ENCODE peak calls at places on chromosomes 3 and 15, in seven cellular contexts. B, Q, N, I, K, Y and L are unnamed samples.
A peak's percentile ranks its signal among the peaks of the same experiment; 100 is the strongest.

GRCh38 chr3:187208159-187208558 is 10.9 kb downstream of the RTP1 start:
- DNase-seq in B (no peak), Q (no peak), N (no peak), I (no peak), K (no peak), Y (peak; percentile 70), L (no peak)

GRCh38 chr3:128649264-128649663 is 1.4 kb downstream of the RPN1 start:
- DNase-seq in B (no peak), Q (no peak), N (no peak), I (peak; percentile 7), K (peak; percentile 5), Y (no peak), L (no peak)

GRCh38 chr3:83882701-83883100 is 1076.1 kb upstream of the CADM2 start:
- DNase-seq in B (no peak), Q (no peak), N (no peak), I (no peak), K (no peak), Y (no peak), L (no peak)

GRCh38 chr3:146702237-146702636 is 97.1 kb upstream of the PLSCR5 start:
- DNase-seq in B (no peak), Q (no peak), N (no peak), I (no peak), K (no peak), Y (no peak), L (no peak)

GRCh38 chr3:77038468-77038927 is 1.4 kb upstream of the ROBO2 start:
- DNase-seq in B (peak; percentile 48), Q (peak; percentile 69), N (peak; percentile 77), I (peak; percentile 93), K (peak; percentile 93), Y (peak; percentile 48), L (peak; percentile 77)

GRCh38 chr3:42163622-42164244 is 72.6 kb downstream of the TRAK1 start:
- DNase-seq in B (no peak), Q (no peak), N (no peak), I (no peak), K (no peak), Y (no peak), L (no peak)

GRCh38 chr3:17579289-17580031 is 163.0 kb downstream of the TBC1D5 start:
- DNase-seq in B (no peak), Q (no peak), N (no peak), I (no peak), K (no peak), Y (peak; percentile 0), L (no peak)

GRCh38 chr15:40353697-40354096 is 2.9 kb downstream of the PHGR1 start:
- DNase-seq in B (no peak), Q (no peak), N (no peak), I (no peak), K (no peak), Y (no peak), L (no peak)

GRCh38 chr15:70027518-70027917 is 70.2 kb downstream of the TLE3 start:
- DNase-seq in B (no peak), Q (no peak), N (no peak), I (no peak), K (no peak), Y (no peak), L (no peak)
- TF ChIP-seq CTCF in B (no peak), Q (no peak), N (no peak), I (no peak), K (no peak), Y (no peak), L (no peak)

GRCh38 chr15:100665570-100665969 is 63.2 kb downstream of the ASB7 start:
- DNase-seq in B (no peak), Q (no peak), N (no peak), I (no peak), K (peak; percentile 67), Y (peak; percentile 10), L (no peak)

GRCh38 chr15:100661161-100661560 is 58.8 kb downstream of the ASB7 start:
- DNase-seq in B (no peak), Q (no peak), N (no peak), I (no peak), K (no peak), Y (no peak), L (no peak)

GRCh38 chr15:100663550-100664335 is 61.4 kb downstream of the ASB7 start:
- DNase-seq in B (no peak), Q (no peak), N (no peak), I (no peak), K (no peak), Y (no peak), L (no peak)

GRCh38 chr15:100658895-100659294 is 56.5 kb downstream of the ASB7 start:
- DNase-seq in B (no peak), Q (no peak), N (no peak), I (no peak), K (no peak), Y (no peak), L (no peak)

DNA sequence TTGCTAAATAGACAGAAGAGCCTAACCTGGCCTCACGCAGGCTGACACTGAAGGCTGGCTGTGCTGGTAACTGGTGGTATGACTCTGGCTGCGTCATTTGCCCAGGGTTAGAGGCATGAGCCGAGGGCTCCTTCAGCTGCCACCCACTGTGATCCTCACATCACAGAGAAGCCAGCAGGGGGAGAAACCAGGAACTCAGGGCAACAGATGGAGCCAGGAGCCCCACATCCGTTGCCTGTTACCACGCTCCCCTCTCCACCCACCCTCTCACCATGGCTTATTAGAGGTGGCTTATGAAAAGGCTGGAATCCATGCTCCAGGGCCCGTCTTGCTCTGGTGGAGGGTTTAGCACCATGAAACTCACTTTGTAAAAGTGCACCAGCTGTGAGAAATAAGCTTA is 60.7 kb downstream of the ASB7 start:
- DNase-seq in B (no peak), Q (no peak), N (no peak), I (peak; percentile 76), K (no peak), Y (peak; percentile 36), L (peak; percentile 52)
- TF ChIP-seq CTCF in B (peak; percentile 22), Q (no peak), N (peak; percentile 22), I (peak; percentile 37), K (no peak), Y (no peak), L (no peak)

GRCh38 chr3:162489853-162490252 is 993.2 kb downstream of the OTOL1 start:
- DNase-seq in B (no peak), Q (no peak), N (no peak), I (peak; percentile 21), K (no peak), Y (no peak), L (no peak)
- TF ChIP-seq CTCF in B (peak; percentile 18), Q (no peak), N (peak; percentile 17), I (peak; percentile 36), K (no peak), Y (no peak), L (no peak)

GRCh38 chr3:21292971-21293370 is 458.0 kb downstream of the ZNF385D start:
- DNase-seq in B (no peak), Q (no peak), N (no peak), I (no peak), K (no peak), Y (peak; percentile 34), L (no peak)

GRCh38 chr3:21294768-21295167 is 456.2 kb downstream of the ZNF385D start:
- DNase-seq in B (no peak), Q (no peak), N (no peak), I (no peak), K (peak; percentile 35), Y (peak; percentile 41), L (no peak)

DNA sequence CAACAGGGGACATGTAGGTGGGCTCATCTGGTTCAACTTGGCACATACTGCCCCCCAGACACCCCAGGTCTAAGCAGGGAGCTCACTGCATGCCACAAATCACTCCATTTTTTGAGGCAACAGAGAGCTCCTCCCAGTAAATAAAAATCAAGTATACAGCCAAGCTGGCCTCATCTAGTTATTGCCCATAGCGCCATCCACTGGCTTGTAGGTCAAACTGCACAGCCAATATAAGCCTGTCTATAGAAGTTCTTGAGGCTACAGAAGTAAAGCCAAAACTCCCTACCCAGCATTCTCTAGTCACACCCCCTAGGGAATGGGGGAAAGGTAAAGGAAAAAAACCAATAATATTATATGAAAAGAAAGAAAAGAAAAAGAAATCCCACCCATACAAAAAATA is 453.7 kb downstream of the ZNF385D start:
- DNase-seq in B (no peak), Q (no peak), N (no peak), I (no peak), K (no peak), Y (no peak), L (no peak)
- TF ChIP-seq CTCF in B (no peak), Q (no peak), N (no peak), I (peak; percentile 23), K (no peak), Y (no peak), L (no peak)

GRCh38 chr3:8713901-8714759 is 19.5 kb upstream of the CAV3 start:
- DNase-seq in B (no peak), Q (no peak), N (no peak), I (peak; percentile 22), K (no peak), Y (no peak), L (peak; percentile 47)
- TF ChIP-seq CTCF in B (peak; percentile 50), Q (no peak), N (no peak), I (peak; percentile 59), K (peak; percentile 43), Y (no peak), L (peak; percentile 62)

GRCh38 chr3:39118079-39118478 is 10.6 kb downstream of the TTC21A start:
- DNase-seq in B (no peak), Q (no peak), N (no peak), I (no peak), K (no peak), Y (no peak), L (no peak)

GRCh38 chr3:39115870-39116269 is 8.4 kb downstream of the TTC21A start:
- DNase-seq in B (no peak), Q (no peak), N (no peak), I (no peak), K (no peak), Y (no peak), L (no peak)

GRCh38 chr3:39121626-39122025 is 14.1 kb downstream of the TTC21A start:
- DNase-seq in B (no peak), Q (no peak), N (no peak), I (no peak), K (no peak), Y (no peak), L (no peak)

GRCh38 chr3:39122811-39123210 is 15.3 kb downstream of the TTC21A start:
- DNase-seq in B (no peak), Q (no peak), N (no peak), I (no peak), K (no peak), Y (no peak), L (no peak)

DNA sequence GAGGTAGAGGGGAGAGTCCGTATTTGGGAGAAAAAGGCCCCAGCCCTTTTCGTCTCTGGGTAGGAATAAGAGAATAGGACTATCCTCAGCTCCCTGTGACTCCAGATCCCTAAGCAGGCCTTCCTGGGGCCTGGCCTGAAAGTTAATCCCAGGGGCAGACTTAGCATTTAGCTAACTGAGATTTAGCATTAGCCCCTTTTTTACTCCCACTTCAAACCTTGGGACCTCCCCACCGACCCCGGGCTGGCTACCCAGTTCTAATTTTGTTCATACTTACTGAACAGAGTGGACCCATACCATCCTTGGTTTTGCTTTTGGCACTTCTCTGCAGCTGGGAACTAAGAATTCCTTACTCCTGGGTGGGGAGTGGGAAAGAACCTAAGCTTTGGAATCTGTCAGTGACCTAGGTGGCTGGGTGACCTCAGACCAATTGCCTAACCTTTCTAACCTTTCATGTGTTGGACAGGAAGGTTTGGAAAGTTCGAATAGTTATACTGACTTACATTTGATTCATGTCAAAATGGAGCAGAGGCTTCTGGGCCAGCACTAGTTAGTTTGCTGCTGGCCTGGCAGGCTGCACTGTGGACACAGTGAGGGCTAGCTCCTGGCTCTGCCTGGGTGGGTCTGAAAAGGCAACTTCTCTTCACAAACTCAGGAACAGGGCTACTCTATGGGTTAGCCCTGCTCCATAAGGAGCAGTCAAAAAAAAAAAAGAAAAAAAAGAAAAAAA is 11.6 kb downstream of the TTC21A start:
- DNase-seq in B (no peak), Q (no peak), N (no peak), I (no peak), K (no peak), Y (no peak), L (no peak)
- TF ChIP-seq CTCF in B (no peak), Q (no peak), N (no peak), I (no peak), K (no peak), Y (no peak), L (no peak)